ENCODE peak calls at places on chromosomes 2 and 18, in four cellular contexts. X is stimulated activated CD4-positive, alpha-beta T cell treated with anti-CD3 and anti-CD28 coated beads, Interleukin-1b, Interleukin-23, amount 100 ng/mL, for 4 hours; U is K562; J is hippocampal formation. D is an unnamed sample.

GRCh38 chr2:9030882-9031645 is 27.6 kb upstream of the MBOAT2 start:
- DNase-seq in J (no peak), U (no peak), X (no peak), D (no peak)

GRCh38 chr2:144518744-144519596 is 949 bp downstream of the ZEB2 start:
- DNase-seq in X (no peak), J (no peak), U (no peak), D (no peak)

GRCh38 chr18:23593720-23594119 is 7.4 kb upstream of the NPC1 start:
- DNase-seq in J (no peak), U (no peak), X (no peak), D (no peak)

GRCh38 chr2:109516445-109517117 is 97.2 kb downstream of the SEPTIN10 start:
- DNase-seq in U (peak), X (no peak), J (no peak), D (no peak)

GRCh38 chr2:128187032-128187654 is 96.1 kb downstream of the UGGT1 start:
- DNase-seq in X (no peak), J (no peak), U (no peak), D (no peak)

GRCh38 chr2:105144941-105145300 is 96.6 kb upstream of the GPR45 start:
- DNase-seq in U (no peak), J (no peak), X (no peak), D (no peak)

GRCh38 chr2:232434091-232434490 is 21.9 kb upstream of the ALPI start:
- DNase-seq in U (no peak), J (no peak), X (no peak), D (no peak)

GRCh38 chr2:239690651-239691631 is 290.1 kb upstream of the HDAC4 start:
- DNase-seq in X (no peak), J (no peak), U (peak), D (no peak)

GRCh38 chr2:98757904-98758421 is 27.0 kb upstream of the MGAT4A start:
- DNase-seq in U (no peak), J (peak), X (no peak), D (peak)

D was measured in activated T-helper 9 cell treated with anti-CD3 and anti-CD28 coated beads, Interleukin-2, amount 50 U/mL, for 16 hours.